ENCODE peak calls at places on chromosome 6, in seven cellular contexts. J is naive thymus-derived CD4-positive, alpha-beta T cell; N is heart right ventricle; L is adrenal gland; V is GM23338; D is colonic mucosa; O is AG04450. Q is an unnamed sample. For H3K27me3, the result is how much of the 10 kb centered on the place peaks cover.

GRCh38 chr6:155384343-155384742 is 70.1 kb upstream of the TFB1M start:
- DNase-seq in V (no peak), N (no peak), D (no peak), L (no peak), J (no peak), O (no peak), Q (no peak)

GRCh38 chr6:15444881-15445280 is 199.0 kb downstream of the JARID2 start:
- DNase-seq in D (no peak), N (no peak), O (no peak), J (no peak), V (no peak), L (no peak), Q (no peak)

GRCh38 chr6:44074383-44075136 is 52.7 kb downstream of the MRPL14 start:
- DNase-seq in V (peak), O (peak), J (peak), N (peak), D (peak), L (peak), Q (peak)

GRCh38 chr6:1901556-1901955 is 291.8 kb downstream of the FOXC1 start:
- DNase-seq in V (no peak), J (no peak), O (peak), L (no peak), N (no peak), D (no peak), Q (no peak)

GRCh38 chr6:93972791-93973190 is 553.4 kb upstream of the EPHA7 start:
- DNase-seq in V (no peak), O (no peak), D (no peak), L (no peak), N (no peak), J (no peak), Q (no peak)

GRCh38 chr6:56278186-56278585 is 30.8 kb upstream of the COL21A1 start:
- DNase-seq in V (peak), L (no peak), J (no peak), O (no peak), D (no peak), N (no peak), Q (no peak)

GRCh38 chr6:167116109-167116837 is 6.6 kb upstream of the CCR6 start:
- DNase-seq in D (no peak), N (no peak), V (peak), L (no peak), J (no peak), O (no peak), Q (no peak)

GRCh38 chr6:37691904-37692806 is 5.5 kb downstream of the MDGA1 start:
- DNase-seq in L (peak), J (peak), N (peak), O (no peak), D (peak), V (peak), Q (peak)

GRCh38 chr6:48765352-48765961 is 654.5 kb upstream of the PTCHD4 start:
- DNase-seq in N (no peak), L (peak), O (peak), V (peak), D (peak), J (no peak), Q (no peak)

GRCh38 chr6:21219241-21219640 is 374.3 kb upstream of the SOX4 start:
- DNase-seq in J (no peak), N (no peak), D (no peak), O (no peak), V (no peak), L (no peak), Q (no peak)

GRCh38 chr6:4644962-4645361 is 131.2 kb upstream of the CDYL start:
- DNase-seq in J (no peak), O (no peak), V (no peak), L (no peak), N (no peak), D (no peak), Q (no peak)

GRCh38 chr6:119351005-119351394 is 1.4 kb upstream of the MAN1A1 start:
- DNase-seq in J (no peak), N (no peak), V (no peak), L (no peak), D (no peak), O (no peak), Q (no peak)

GRCh38 chr6:7846971-7847818 is 63.4 kb downstream of the TXNDC5 start:
- DNase-seq in J (no peak), L (peak), N (no peak), V (peak), O (peak), D (no peak), Q (no peak)

GRCh38 chr6:44071670-44072451 is 55.4 kb downstream of the MRPL14 start:
- DNase-seq in O (peak), N (no peak), D (no peak), J (no peak), V (no peak), L (no peak), Q (no peak)

GRCh38 chr6:16819752-16820151 is 58.5 kb upstream of the ATXN1 start:
- DNase-seq in J (no peak), D (no peak), L (no peak), N (no peak), O (no peak), V (peak), Q (no peak)

GRCh38 chr6:43838276-43839036 is 68.4 kb downstream of the VEGFA start:
- DNase-seq in D (no peak), L (peak), V (peak), O (no peak), J (no peak), N (peak), Q (no peak)

GRCh38 chr6:32857156-32857891 is 3.3 kb downstream of the PSMB9 start:
- DNase-seq in O (no peak), J (no peak), L (no peak), D (no peak), V (no peak), N (no peak), Q (no peak)

GRCh38 chr6:137223370-137224131 is 4.4 kb upstream of the IFNGR1 start:
- DNase-seq in N (peak), D (peak), J (no peak), O (no peak), V (no peak), L (peak), Q (no peak)

GRCh38 chr6:130161627-130162404 is 60.9 kb downstream of the SAMD3 start:
- DNase-seq in J (no peak), V (no peak), N (peak), O (peak), D (no peak), L (no peak), Q (no peak)

GRCh38 chr6:72522735-72523141 is 99.1 kb upstream of the KCNQ5 start:
- DNase-seq in N (no peak), J (peak), L (peak), D (no peak), V (peak), O (no peak), Q (no peak)

GRCh38 chr6:106975699-106976032 is 1.1 kb upstream of the CD24 start:
- DNase-seq in J (no peak), O (no peak), D (no peak), L (no peak), V (peak), N (no peak), Q (no peak)

GRCh38 chr6:137892271-137892708 is 25.2 kb downstream of the TNFAIP3 start:
- DNase-seq in O (peak), V (no peak), D (no peak), L (no peak), N (no peak), J (no peak), Q (no peak)

GRCh38 chr6:2940010-2940850 is 31.1 kb downstream of the SERPINB6 start:
- DNase-seq in D (peak), N (no peak), L (no peak), J (peak), O (no peak), V (no peak), Q (no peak)

GRCh38 chr6:164108869-164109769 is 694.6 kb downstream of the QKI start:
- DNase-seq in O (no peak), V (no peak), J (no peak), N (peak), D (no peak), L (peak), Q (no peak)

GRCh38 chr6:1076531-1077453 is 235.1 kb upstream of the FOXQ1 start:
- DNase-seq in O (no peak), N (no peak), D (peak), J (no peak), L (no peak), V (no peak), Q (no peak)

GRCh38 chr6:19697744-19698290 is 139.4 kb upstream of the ID4 start:
- DNase-seq in N (no peak), L (no peak), O (peak), V (no peak), J (no peak), D (no peak), Q (no peak)

GRCh38 chr6:81451787-81452186 is 300.7 kb downstream of the TENT5A start:
- DNase-seq in D (no peak), J (no peak), V (peak), O (peak), L (peak), N (no peak), Q (no peak)

GRCh38 chr6:132147530-132148011 is 196.4 kb upstream of the CCN2 start:
- DNase-seq in J (no peak), L (no peak), O (peak), N (peak), D (no peak), V (peak), Q (no peak)

GRCh38 chr6:3838992-3839867 is 9.9 kb upstream of the FAM50B start:
- DNase-seq in J (no peak), O (no peak), D (no peak), L (no peak), N (no peak), V (no peak), Q (no peak)

GRCh38 chr6:25112207-25112874 is 166.8 kb upstream of the CARMIL1 start:
- DNase-seq in V (no peak), N (no peak), L (no peak), D (no peak), J (no peak), O (no peak), Q (no peak)

GRCh38 chr6:12608016-12608860 is 108.3 kb upstream of the PHACTR1 start:
- DNase-seq in D (no peak), L (no peak), N (no peak), V (no peak), J (no peak), O (no peak), Q (no peak)

GRCh38 chr6:16472349-16473069 is 234.1 kb downstream of the GMPR start:
- DNase-seq in D (no peak), N (no peak), L (no peak), V (no peak), J (no peak), O (peak), Q (no peak)

GRCh38 chr6:93859964-93860363 is 440.6 kb upstream of the EPHA7 start:
- DNase-seq in J (no peak), L (no peak), O (no peak), D (no peak), N (no peak), V (peak), Q (no peak)

GRCh38 chr6:158818008-158818579 is 1.1 kb downstream of the EZR start:
- DNase-seq in V (peak), O (no peak), J (peak), L (peak), D (peak), N (peak), Q (peak)

GRCh38 chr6:4973972-4974885 is 29.6 kb downstream of the RPP40 start:
- DNase-seq in L (no peak), N (peak), D (no peak), O (peak), V (peak), J (no peak), Q (no peak)

GRCh38 chr6:148223424-148223842 is 119.2 kb upstream of the SASH1 start:
- DNase-seq in J (no peak), N (no peak), D (no peak), V (no peak), O (no peak), L (no peak), Q (no peak)

GRCh38 chr6:30461055-30461454 is 28.3 kb upstream of the HLA-E start:
- DNase-seq in N (no peak), J (no peak), D (no peak), V (no peak), O (no peak), L (no peak), Q (no peak)

GRCh38 chr6:30463242-30463641 is 26.1 kb upstream of the HLA-E start:
- DNase-seq in L (no peak), J (no peak), O (no peak), V (no peak), D (no peak), N (no peak), Q (no peak)

GRCh38 chr6:30462482-30462881 is 26.8 kb upstream of the HLA-E start:
- DNase-seq in N (no peak), O (no peak), V (no peak), J (no peak), L (no peak), D (no peak), Q (no peak)

GRCh38 chr6:30463651-30464618 is 25.4 kb upstream of the HLA-E start:
- DNase-seq in J (peak), O (no peak), V (peak), D (no peak), N (no peak), L (peak), Q (no peak)

DNA sequence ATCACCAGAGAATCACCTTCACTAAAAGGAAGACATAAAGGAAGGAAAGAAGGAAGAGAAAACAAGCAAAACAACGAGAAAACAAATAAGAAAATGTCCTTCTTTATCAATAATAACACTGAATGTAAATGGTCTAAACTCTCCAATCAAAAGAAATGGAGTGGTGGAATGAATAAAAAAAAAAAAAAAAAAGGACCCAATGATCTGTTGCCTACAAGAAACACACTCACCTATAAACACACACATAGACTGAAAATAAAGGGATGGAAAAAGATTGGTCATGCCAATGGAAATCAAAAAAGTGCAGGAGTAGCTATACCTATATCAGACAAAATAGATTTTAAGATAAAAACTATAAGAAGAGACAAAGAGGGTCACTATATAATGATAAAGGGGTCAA is 30.2 kb upstream of the HLA-E start:
- DNase-seq in V (no peak), O (no peak), J (no peak), D (no peak), N (no peak), L (no peak), Q (no peak)
- H3K27me3 ChIP-seq in V (half or more), O (half or more), J (under half), D (half or more), N (half or more), L (half or more), Q (half or more)

GRCh38 chr6:100454571-100455229 is 10.0 kb downstream of the SIM1 start:
- DNase-seq in O (no peak), D (no peak), V (peak), J (no peak), L (no peak), N (no peak), Q (no peak)
- H3K27me3 ChIP-seq in O (half or more), D (half or more), V (half or more), J (under half), L (half or more), N (half or more), Q (half or more)

DNA sequence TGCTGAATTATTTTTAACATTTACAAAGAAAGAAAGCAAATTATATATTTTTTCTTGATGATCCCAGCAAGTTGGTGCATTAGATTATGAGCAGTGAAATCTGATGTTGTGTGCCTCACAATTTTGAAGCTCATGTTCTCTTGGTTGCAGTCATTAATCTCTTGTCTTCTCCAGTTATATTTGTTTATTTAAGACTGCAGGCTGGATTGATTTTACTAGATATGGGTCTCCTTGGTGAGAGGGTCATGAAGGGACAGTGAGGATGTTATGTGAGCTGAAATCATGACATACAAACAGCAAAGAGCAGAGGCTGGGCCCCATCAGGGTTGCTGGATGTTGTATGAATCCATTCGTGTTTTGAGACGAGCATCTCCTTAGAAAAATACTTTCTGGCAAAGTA is 64.2 kb upstream of the AKIRIN2 start:
- DNase-seq in J (no peak), V (no peak), N (no peak), O (no peak), D (no peak), L (no peak), Q (no peak)
- H3K27me3 ChIP-seq in J (under half), V (under half), N (under half), O (under half), D (under half), L (under half), Q (under half)

GRCh38 chr6:108168026-108168463 is 2.2 kb downstream of the NR2E1 start:
- DNase-seq in D (no peak), J (no peak), N (no peak), V (peak), O (no peak), L (no peak), Q (no peak)
- H3K27me3 ChIP-seq in D (half or more), J (under half), N (half or more), V (half or more), O (half or more), L (half or more), Q (half or more)

GRCh38 chr6:110357696-110358535 is at the start of gene METTL24:
- DNase-seq in J (no peak), D (no peak), O (no peak), V (peak), N (no peak), L (peak), Q (no peak)

GRCh38 chr6:110355031-110355430 is 3.1 kb downstream of the METTL24 start:
- DNase-seq in N (no peak), J (no peak), D (no peak), O (no peak), V (peak), L (no peak), Q (no peak)

GRCh38 chr6:110357298-110357695 is 852 bp downstream of the METTL24 start:
- DNase-seq in D (no peak), J (no peak), O (no peak), V (no peak), N (no peak), L (no peak), Q (no peak)

GRCh38 chr6:110355727-110356126 is 2.4 kb downstream of the METTL24 start:
- DNase-seq in J (no peak), N (no peak), O (no peak), V (peak), D (no peak), L (no peak), Q (no peak)

DNA sequence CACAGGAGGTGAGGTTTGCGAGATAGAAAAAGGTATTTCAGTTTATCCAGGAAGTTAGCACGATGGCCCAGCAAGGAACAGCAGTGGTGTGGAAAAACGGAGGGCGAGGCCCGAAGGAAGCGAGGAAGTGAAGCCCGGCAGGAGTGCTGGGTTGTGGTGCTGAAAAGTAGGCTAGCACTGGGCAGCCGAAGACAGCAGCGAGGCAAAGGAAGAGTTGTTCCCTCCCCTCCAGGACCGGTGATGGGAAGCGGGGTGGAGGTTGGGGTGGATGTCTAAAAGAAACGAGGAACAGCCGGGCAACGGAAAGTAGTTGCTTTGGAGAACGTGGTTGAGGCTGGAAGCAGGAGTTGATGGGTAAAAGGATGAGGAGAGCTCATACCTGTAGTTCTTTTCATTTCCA is 1.4 kb downstream of the METTL24 start:
- DNase-seq in V (peak), J (no peak), L (no peak), N (no peak), D (no peak), O (no peak), Q (no peak)
- H3K27me3 ChIP-seq in V (under half), J (under half), L (under half), N (half or more), D (under half), O (half or more), Q (under half)

GRCh38 chr6:151384151-151384550 is 7.2 kb downstream of the ZBTB2 start:
- DNase-seq in L (no peak), V (no peak), J (no peak), O (no peak), D (no peak), N (no peak), Q (no peak)
- H3K27me3 ChIP-seq in L (under half), V (under half), J (under half), O (under half), D (under half), N (under half), Q (under half)

GRCh38 chr6:27287751-27288135 is 24.3 kb downstream of the POM121L2 start:
- DNase-seq in N (no peak), V (no peak), O (no peak), L (no peak), D (no peak), J (no peak), Q (no peak)
- H3K27me3 ChIP-seq in N (half or more), V (half or more), O (half or more), L (half or more), D (half or more), J (under half), Q (half or more)

GRCh38 chr6:10424005-10424404 is 9.1 kb upstream of the TFAP2A start:
- DNase-seq in O (no peak), L (no peak), N (no peak), J (no peak), V (peak), D (no peak), Q (no peak)

GRCh38 chr6:10420546-10421507 is 6.0 kb upstream of the TFAP2A start:
- DNase-seq in L (no peak), N (no peak), V (peak), D (no peak), J (no peak), O (no peak), Q (no peak)

GRCh38 chr6:10421508-10422281 is 6.8 kb upstream of the TFAP2A start:
- DNase-seq in D (no peak), L (no peak), O (no peak), N (no peak), J (no peak), V (peak), Q (no peak)

GRCh38 chr6:10419749-10420545 is 5.1 kb upstream of the TFAP2A start:
- DNase-seq in O (no peak), N (no peak), L (no peak), J (no peak), V (no peak), D (no peak), Q (no peak)

DNA sequence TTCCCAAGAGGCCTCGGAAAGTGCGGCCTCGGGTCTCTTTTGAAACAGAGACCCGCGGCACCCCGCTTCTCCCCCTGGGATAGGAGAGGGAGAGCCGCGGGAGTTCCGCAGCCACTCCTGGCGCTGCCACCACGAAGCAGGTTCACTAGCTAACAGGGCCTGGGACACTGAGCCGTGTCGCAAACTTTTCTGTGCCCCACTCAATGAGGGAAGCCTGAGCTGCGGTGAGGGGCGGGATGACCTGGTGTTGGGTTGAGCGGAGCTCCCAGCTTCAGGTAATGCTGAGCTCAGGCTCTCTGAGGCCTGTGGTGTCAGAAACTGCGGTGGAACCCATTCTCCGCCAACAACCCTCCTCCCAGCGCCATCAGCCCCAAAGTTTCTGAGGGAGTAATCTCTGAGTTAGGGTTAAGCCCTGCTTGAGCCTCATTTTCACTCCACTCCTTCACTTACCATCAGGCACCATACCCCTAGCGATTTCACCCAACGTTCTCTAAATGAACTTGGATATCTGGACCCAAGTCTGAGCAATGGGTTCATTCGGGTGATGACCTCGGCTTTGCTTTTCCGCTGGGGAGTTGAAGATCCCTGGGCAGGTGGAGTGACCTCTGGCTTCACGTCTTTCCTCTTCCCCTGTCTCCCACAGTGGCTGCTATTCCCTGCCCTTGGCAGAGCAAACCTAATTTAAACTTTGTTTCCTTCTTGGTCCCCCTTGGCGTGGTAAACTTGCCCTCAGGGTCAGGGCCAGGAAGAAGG is 7.6 kb upstream of the TFAP2A start:
- DNase-seq in V (no peak), N (no peak), L (no peak), O (no peak), J (no peak), D (no peak), Q (no peak)
- H3K27me3 ChIP-seq in V (half or more), N (half or more), L (half or more), O (half or more), J (under half), D (half or more), Q (half or more)